ENCODE peak calls at places on chromosomes 7 and 10, in four cellular contexts. G is tibial artery, K is IMR-90, Q is endodermal cell. P is an unnamed sample.

GRCh38 chr10:68202965-68203358 is 29.0 kb downstream of the ATOH7 start:
- DNase-seq in G (no peak), K (peak; percentile 78), Q (no peak), P (no peak)

GRCh38 chr7:71885487-71885886 is 526.7 kb downstream of the CALN1 start:
- DNase-seq in G (no peak), K (no peak), Q (no peak), P (no peak)

GRCh38 chr10:132385721-132386418 is 11.1 kb upstream of the PWWP2B start:
- DNase-seq in G (peak; percentile 57), K (no peak), Q (no peak), P (no peak)

GRCh38 chr10:122530177-122530576 is 30.4 kb upstream of the DMBT1 start:
- DNase-seq in G (no peak), K (no peak), Q (no peak), P (no peak)

GRCh38 chr7:152899482-152900166 is 140.1 kb downstream of the ACTR3B start:
- DNase-seq in G (peak; percentile 45), K (no peak), Q (no peak), P (peak; percentile 68)

GRCh38 chr10:73182568-73182967 is 14.6 kb downstream of the FAM149B1 start:
- DNase-seq in G (no peak), K (peak; percentile 64), Q (no peak), P (no peak)

GRCh38 chr10:5147255-5147980 is 37.5 kb downstream of the AKR1C8 start:
- DNase-seq in G (no peak), K (no peak), Q (no peak), P (no peak)

GRCh38 chr7:142898377-142899235 is 13.1 kb upstream of the TRPV6 start:
- DNase-seq in G (no peak), K (no peak), Q (peak; percentile 39), P (peak; percentile 48)

GRCh38 chr7:44561962-44562621 is 11.6 kb downstream of the DDX56 start:
- DNase-seq in G (peak; percentile 35), K (peak; percentile 54), Q (peak; percentile 67), P (no peak)

GRCh38 chr7:521221-522070 is 1.8 kb upstream of the PDGFA start:
- DNase-seq in G (peak; percentile 87), K (peak; percentile 16), Q (peak; percentile 80), P (no peak)

GRCh38 chr7:152663926-152664325 is 12.0 kb downstream of the XRCC2 start:
- DNase-seq in G (no peak), K (no peak), Q (no peak), P (no peak)

GRCh38 chr10:132279873-132280645 is 27.7 kb downstream of the STK32C start:
- DNase-seq in G (no peak), K (no peak), Q (no peak), P (peak; percentile 43)

GRCh38 chr7:17274551-17275245 is 23.8 kb upstream of the AHR start:
- DNase-seq in G (no peak), K (peak; percentile 48), Q (no peak), P (no peak)

GRCh38 chr7:4818000-4818794 is 42.8 kb downstream of the AP5Z1 start:
- DNase-seq in G (no peak), K (no peak), Q (no peak), P (no peak)

GRCh38 chr7:34320926-34321609 is 336.9 kb upstream of the NPSR1 start:
- DNase-seq in G (no peak), K (peak; percentile 58), Q (peak; percentile 91), P (peak; percentile 43)

GRCh38 chr7:121576148-121576921 is 180.2 kb upstream of the FAM3C start:
- DNase-seq in G (no peak), K (no peak), Q (no peak), P (no peak)

GRCh38 chr7:76514926-76515325 is 4.6 kb downstream of the UPK3B start:
- DNase-seq in G (peak; percentile 48), K (no peak), Q (peak; percentile 42), P (peak; percentile 75)

GRCh38 chr7:80635533-80635932 is 2.9 kb upstream of the CD36 start:
- DNase-seq in G (no peak), K (peak; percentile 58), Q (no peak), P (no peak)
- H3K4me1 ChIP-seq in G (peaks cover 4% of the 10 kb centered on the region), K (peaks cover 17% of the 10 kb centered on the region), Q (peaks cover 5% of the 10 kb centered on the region), P (peaks cover 30% of the 10 kb centered on the region)

DNA sequence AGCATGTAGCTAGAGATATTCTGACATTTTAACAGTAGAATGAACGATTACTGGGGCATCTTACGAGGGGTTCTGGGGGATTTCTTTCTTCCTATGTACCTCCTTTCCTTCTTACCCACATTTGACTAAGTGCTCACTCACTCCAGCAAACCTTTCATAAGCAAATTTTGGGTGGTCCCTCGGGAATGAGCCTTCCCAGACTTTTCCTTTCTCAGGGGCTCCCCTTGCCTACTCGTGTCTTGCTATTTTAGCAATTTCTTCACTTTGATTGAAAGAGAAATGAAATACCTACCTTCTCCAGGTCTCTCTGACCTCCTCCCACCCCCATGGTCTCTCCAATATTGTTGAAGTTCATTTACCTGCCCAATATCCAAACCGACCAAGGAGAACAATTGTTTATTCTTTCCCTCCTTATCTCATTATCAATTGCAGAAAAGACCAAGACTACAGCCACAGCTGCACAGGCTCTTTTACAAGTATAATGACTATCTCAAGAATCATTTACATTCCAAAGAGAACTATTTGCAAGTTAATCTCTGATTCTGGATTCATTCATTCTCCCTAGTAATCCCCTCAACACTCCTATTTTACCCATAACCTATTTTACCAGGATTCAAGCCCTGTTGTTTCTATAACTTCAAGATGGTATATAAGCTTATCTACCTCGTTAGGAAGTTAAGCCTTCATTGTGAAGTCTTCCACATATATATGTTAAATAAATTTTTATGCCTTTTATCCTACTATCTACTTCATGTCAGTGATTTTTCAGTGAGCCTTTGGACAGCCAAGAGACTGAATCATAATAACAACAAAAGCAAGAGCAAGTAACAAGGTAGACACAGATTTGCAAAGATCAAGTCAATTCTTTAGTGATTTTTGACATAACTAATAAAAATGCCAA is 480.6 kb downstream of the IPMK start:
- DNase-seq in G (no peak), K (no peak), Q (peak; percentile 64), P (no peak)
- H3K4me3 ChIP-seq in G (no peak overlapping the region), K (no peak overlapping the region), Q (no peak overlapping the region), P (no peak overlapping the region)

DNA sequence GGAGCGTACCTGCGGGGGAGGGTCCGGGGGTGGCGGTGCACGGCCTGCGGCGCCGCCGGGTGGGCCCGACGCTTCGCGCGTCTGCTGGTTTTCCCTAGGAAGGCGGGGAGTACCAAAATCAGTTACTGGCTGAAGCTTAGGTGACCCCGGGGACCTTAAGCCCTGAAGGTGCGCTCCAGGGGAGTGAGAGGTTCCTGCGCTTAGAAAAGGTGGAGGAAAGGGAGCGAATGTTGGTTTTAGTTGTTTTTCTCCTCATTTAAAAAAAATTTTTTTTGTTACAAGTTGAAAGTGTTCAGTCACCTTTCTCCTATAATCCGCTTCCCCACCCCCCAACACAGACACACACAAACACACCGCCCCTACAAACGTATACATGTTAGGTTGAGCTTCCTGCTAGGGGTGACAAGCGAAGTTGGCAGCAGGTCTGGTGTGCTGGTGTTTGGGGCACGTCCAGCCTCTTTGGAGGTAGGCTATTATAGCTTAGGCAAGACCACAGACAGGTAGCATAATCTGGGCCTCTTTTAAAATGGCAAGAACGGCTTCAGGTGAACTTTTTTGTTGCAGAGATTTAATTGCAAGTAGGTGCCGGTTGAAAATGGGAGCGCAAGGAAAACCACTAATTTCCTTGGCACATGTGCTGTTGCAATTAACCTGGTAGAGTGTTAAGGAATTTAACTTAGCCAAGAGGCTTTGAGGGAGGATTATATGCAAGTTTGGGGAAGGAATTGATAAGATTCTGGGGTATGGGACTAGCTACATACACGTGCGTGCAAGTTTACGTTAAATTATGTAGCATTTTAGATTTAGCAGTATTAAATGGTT is 945 bp downstream of the ADD3 start:
- DNase-seq in G (no peak), K (no peak), Q (peak; percentile 73), P (no peak)
- H3K4me1 ChIP-seq in G (peaks cover 32% of the 10 kb centered on the region), K (peaks cover 6% of the 10 kb centered on the region), Q (peaks cover 21% of the 10 kb centered on the region), P (peaks cover 16% of the 10 kb centered on the region)

GRCh38 chr7:135801045-135801693 is 52.6 kb upstream of the FAM180A start:
- DNase-seq in G (no peak), K (peak; percentile 74), Q (peak; percentile 70), P (no peak)
- H3K4me3 ChIP-seq in G (peak overlapping the region; percentile 5), K (no peak overlapping the region), Q (no peak overlapping the region), P (no peak overlapping the region)

GRCh38 chr7:135777626-135778398 is 29.2 kb upstream of the FAM180A start:
- DNase-seq in G (no peak), K (peak; percentile 52), Q (no peak), P (no peak)
- H3K4me1 ChIP-seq in G (no peaks in the 10 kb centered on the region), K (peaks cover 6% of the 10 kb centered on the region), Q (peaks cover 5% of the 10 kb centered on the region), P (peaks cover 10% of the 10 kb centered on the region)

GRCh38 chr7:27167916-27168264 is 2.6 kb upstream of the HOXA9 start:
- DNase-seq in G (peak; percentile 51), K (no peak), Q (no peak), P (no peak)
- H3K4me3 ChIP-seq in G (peak overlapping the region; percentile 68), K (no peak overlapping the region), Q (no peak overlapping the region), P (no peak overlapping the region)

DNA sequence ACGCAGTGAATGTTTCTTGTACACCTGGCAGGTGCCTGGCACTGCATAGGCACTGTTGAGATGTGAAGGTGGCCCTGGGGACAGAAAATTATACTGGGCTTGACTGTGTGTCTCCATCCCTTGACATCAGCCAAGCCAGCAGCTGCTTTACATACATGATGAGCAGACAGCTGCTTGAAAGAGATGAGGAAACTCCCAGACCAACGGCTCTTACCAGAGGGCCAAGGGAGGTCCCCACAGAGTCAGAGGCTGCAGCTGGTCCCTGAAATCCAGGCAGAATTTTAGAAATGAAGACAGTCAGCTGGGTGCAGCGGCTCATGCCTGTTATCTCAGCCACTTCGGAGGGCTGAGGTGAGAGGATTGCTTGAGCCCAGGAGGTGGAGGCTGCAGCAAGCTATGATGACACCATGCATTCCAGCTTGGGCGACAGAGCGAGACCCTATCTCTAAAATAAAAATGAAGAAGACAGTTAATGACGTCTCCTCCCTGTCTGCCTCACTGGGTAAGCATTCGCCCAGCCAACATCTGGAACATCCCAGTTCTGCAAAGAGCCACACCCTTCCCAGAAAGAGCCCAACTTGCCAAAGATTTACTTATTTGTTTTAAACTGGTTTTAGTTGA is 17.6 kb downstream of the LIMK1 start:
- DNase-seq in G (no peak), K (no peak), Q (no peak), P (no peak)
- H3K4me1 ChIP-seq in G (no peaks in the 10 kb centered on the region), K (peaks cover 3% of the 10 kb centered on the region), Q (no peaks in the 10 kb centered on the region), P (no peaks in the 10 kb centered on the region)

P was measured in left lung.